ENCODE peak calls at places on chromosomes 4 and X, in ten cellular contexts. N, C, V, B, U, W, F, Y, L and A are unnamed samples.

GRCh38 chr4:111681751-111682150 is 463.5 kb upstream of the FAM241A start:
- DNase-seq in U (no peak), N (no peak), V (no peak), B (no peak), Y (no peak), C (no peak), W (no peak), F (no peak), L (no peak), A (no peak)

GRCh38 chrX:25175171-25175570 is 159.4 kb upstream of the ARX start:
- DNase-seq in L (no peak), N (no peak), Y (no peak), B (no peak), C (no peak), F (no peak), W (no peak), U (no peak), V (no peak), A (no peak)

GRCh38 chr4:143202824-143203223 is 18.1 kb downstream of the USP38 start:
- DNase-seq in L (no peak), Y (peak; percentile 26), V (no peak), U (peak; percentile 54), C (no peak), N (no peak), F (no peak), B (no peak), W (peak; percentile 8), A (no peak)

GRCh38 chrX:129606918-129607317 is 47.8 kb downstream of the APLN start:
- DNase-seq in C (peak; percentile 11), U (peak; percentile 61), N (peak; percentile 50), B (peak; percentile 1), L (peak; percentile 67), W (peak; percentile 65), F (peak; percentile 26), Y (peak; percentile 48), V (no peak), A (peak; percentile 28)

GRCh38 chrX:44816369-44816768 is 27.5 kb upstream of the DUSP21 start:
- DNase-seq in U (no peak), B (no peak), F (no peak), L (no peak), W (no peak), N (no peak), Y (no peak), C (no peak), V (no peak), A (no peak)

GRCh38 chrX:17580529-17581155 is 156.7 kb upstream of the SCML1 start:
- DNase-seq in Y (no peak), U (no peak), B (no peak), F (no peak), W (peak; percentile 61), V (no peak), N (no peak), L (peak; percentile 18), C (no peak), A (no peak)

GRCh38 chr4:123599920-123600394 is 203.4 kb downstream of the SPRY1 start:
- DNase-seq in L (no peak), V (no peak), W (peak; percentile 25), N (no peak), F (peak; percentile 77), B (no peak), C (peak; percentile 1), U (peak; percentile 98), Y (peak; percentile 23), A (peak; percentile 45)

GRCh38 chr4:154332681-154333421 is 158.7 kb downstream of the DCHS2 start:
- DNase-seq in N (peak; percentile 38), C (peak; percentile 13), W (no peak), L (peak; percentile 3), F (no peak), Y (peak; percentile 21), U (peak; percentile 45), V (no peak), B (no peak), A (peak; percentile 8)

GRCh38 chrX:136823175-136823574 is 42.4 kb upstream of the ARHGEF6 start:
- DNase-seq in W (peak; percentile 19), U (no peak), N (no peak), F (peak; percentile 64), C (no peak), B (no peak), L (peak; percentile 14), V (no peak), Y (peak; percentile 45), A (no peak)

GRCh38 chr4:108072300-108072699 is 82.6 kb downstream of the HADH start:
- DNase-seq in N (no peak), B (no peak), U (no peak), L (no peak), W (no peak), F (no peak), Y (peak; percentile 10), V (no peak), C (peak; percentile 59), A (no peak)

GRCh38 chrX:154357205-154357604 is 17.2 kb downstream of the FLNA start:
- DNase-seq in Y (no peak), U (no peak), W (no peak), N (no peak), C (no peak), L (no peak), V (no peak), F (no peak), B (no peak), A (no peak)